ENCODE peak calls at places on chromosome 1, in eight cellular contexts. One of them, this sample, is unnamed.

GRCh38 chr1:194289569-194290266 is 1103.3 kb upstream of the B3GALT2 start:
- DNase-seq in esophagus squamous epithelium: no peak
- DNase-seq in OCI-LY7: peak
- DNase-seq in thyroid gland: no peak
- DNase-seq in mesothelial cell of epicardium: no peak
- DNase-seq in kidney epithelial cell: no peak
- DNase-seq in endothelial cell: no peak
- DNase-seq in Calu3: peak
- DNase-seq in this sample: no peak

GRCh38 chr1:107339775-107340174 is 198.9 kb downstream of the NTNG1 start:
- DNase-seq in mesothelial cell of epicardium: no peak
- DNase-seq in esophagus squamous epithelium: no peak
- DNase-seq in kidney epithelial cell: no peak
- DNase-seq in endothelial cell: no peak
- DNase-seq in OCI-LY7: no peak
- DNase-seq in thyroid gland: no peak
- DNase-seq in Calu3: no peak
- DNase-seq in this sample: no peak

GRCh38 chr1:119102051-119102450 is 38.4 kb downstream of the WARS2 start:
- DNase-seq in thyroid gland: no peak
- DNase-seq in mesothelial cell of epicardium: no peak
- DNase-seq in OCI-LY7: no peak
- DNase-seq in esophagus squamous epithelium: no peak
- DNase-seq in kidney epithelial cell: no peak
- DNase-seq in Calu3: no peak
- DNase-seq in endothelial cell: no peak
- DNase-seq in this sample: no peak

GRCh38 chr1:7827134-7827955 is 25.5 kb downstream of the UTS2 start:
- DNase-seq in endothelial cell: peak
- DNase-seq in thyroid gland: peak
- DNase-seq in esophagus squamous epithelium: no peak
- DNase-seq in OCI-LY7: peak
- DNase-seq in Calu3: no peak
- DNase-seq in kidney epithelial cell: no peak
- DNase-seq in mesothelial cell of epicardium: no peak
- DNase-seq in this sample: no peak

GRCh38 chr1:211808475-211808874 is 22.1 kb downstream of the LPGAT1 start:
- DNase-seq in Calu3: no peak
- DNase-seq in thyroid gland: no peak
- DNase-seq in endothelial cell: no peak
- DNase-seq in kidney epithelial cell: no peak
- DNase-seq in OCI-LY7: no peak
- DNase-seq in mesothelial cell of epicardium: no peak
- DNase-seq in esophagus squamous epithelium: no peak
- DNase-seq in this sample: no peak

GRCh38 chr1:164858233-164858632 is 299.2 kb downstream of the PBX1 start:
- DNase-seq in Calu3: no peak
- DNase-seq in esophagus squamous epithelium: no peak
- DNase-seq in OCI-LY7: no peak
- DNase-seq in thyroid gland: no peak
- DNase-seq in endothelial cell: no peak
- DNase-seq in kidney epithelial cell: no peak
- DNase-seq in mesothelial cell of epicardium: peak
- DNase-seq in this sample: no peak

GRCh38 chr1:31843506-31843905 is 27.7 kb upstream of the SPOCD1 start:
- DNase-seq in thyroid gland: peak
- DNase-seq in endothelial cell: no peak
- DNase-seq in kidney epithelial cell: peak
- DNase-seq in Calu3: no peak
- DNase-seq in esophagus squamous epithelium: no peak
- DNase-seq in OCI-LY7: peak
- DNase-seq in mesothelial cell of epicardium: no peak
- DNase-seq in this sample: no peak

GRCh38 chr1:68528243-68528642 is 31.4 kb upstream of the DEPDC1 start:
- DNase-seq in kidney epithelial cell: no peak
- DNase-seq in Calu3: no peak
- DNase-seq in mesothelial cell of epicardium: no peak
- DNase-seq in endothelial cell: no peak
- DNase-seq in OCI-LY7: no peak
- DNase-seq in esophagus squamous epithelium: no peak
- DNase-seq in thyroid gland: peak
- DNase-seq in this sample: no peak

GRCh38 chr1:7464736-7465135 is 306.4 kb upstream of the VAMP3 start:
- DNase-seq in thyroid gland: no peak
- DNase-seq in endothelial cell: no peak
- DNase-seq in kidney epithelial cell: no peak
- DNase-seq in OCI-LY7: no peak
- DNase-seq in Calu3: no peak
- DNase-seq in esophagus squamous epithelium: no peak
- DNase-seq in mesothelial cell of epicardium: no peak
- DNase-seq in this sample: no peak

GRCh38 chr1:98133151-98133550 is 212.3 kb upstream of the DPYD start:
- DNase-seq in esophagus squamous epithelium: no peak
- DNase-seq in Calu3: no peak
- DNase-seq in endothelial cell: no peak
- DNase-seq in thyroid gland: no peak
- DNase-seq in OCI-LY7: no peak
- DNase-seq in kidney epithelial cell: no peak
- DNase-seq in mesothelial cell of epicardium: no peak
- DNase-seq in this sample: no peak

GRCh38 chr1:22038036-22038435 is 14.5 kb upstream of the CDC42 start:
- DNase-seq in OCI-LY7: no peak
- DNase-seq in thyroid gland: no peak
- DNase-seq in kidney epithelial cell: no peak
- DNase-seq in esophagus squamous epithelium: no peak
- DNase-seq in endothelial cell: no peak
- DNase-seq in mesothelial cell of epicardium: no peak
- DNase-seq in Calu3: no peak
- DNase-seq in this sample: no peak

GRCh38 chr1:183477986-183478781 is 5.9 kb downstream of the SMG7 start:
- DNase-seq in endothelial cell: no peak
- DNase-seq in thyroid gland: no peak
- DNase-seq in mesothelial cell of epicardium: no peak
- DNase-seq in kidney epithelial cell: no peak
- DNase-seq in Calu3: no peak
- DNase-seq in OCI-LY7: peak
- DNase-seq in esophagus squamous epithelium: no peak
- DNase-seq in this sample: no peak

GRCh38 chr1:226690460-226690982 is 48.6 kb downstream of the ITPKB start:
- DNase-seq in esophagus squamous epithelium: no peak
- DNase-seq in kidney epithelial cell: no peak
- DNase-seq in mesothelial cell of epicardium: no peak
- DNase-seq in endothelial cell: no peak
- DNase-seq in Calu3: no peak
- DNase-seq in OCI-LY7: no peak
- DNase-seq in thyroid gland: no peak
- DNase-seq in this sample: no peak

GRCh38 chr1:173005196-173005864 is 45.4 kb downstream of the TNFSF18 start:
- DNase-seq in OCI-LY7: no peak
- DNase-seq in esophagus squamous epithelium: no peak
- DNase-seq in thyroid gland: no peak
- DNase-seq in kidney epithelial cell: no peak
- DNase-seq in mesothelial cell of epicardium: no peak
- DNase-seq in endothelial cell: no peak
- DNase-seq in Calu3: no peak
- DNase-seq in this sample: no peak

GRCh38 chr1:44101356-44101755 is 17.3 kb upstream of the KLF17 start:
- DNase-seq in kidney epithelial cell: no peak
- DNase-seq in esophagus squamous epithelium: no peak
- DNase-seq in endothelial cell: no peak
- DNase-seq in thyroid gland: no peak
- DNase-seq in OCI-LY7: no peak
- DNase-seq in mesothelial cell of epicardium: no peak
- DNase-seq in Calu3: no peak
- DNase-seq in this sample: no peak

GRCh38 chr1:119133987-119134386 is 6.5 kb downstream of the WARS2 start:
- DNase-seq in mesothelial cell of epicardium: no peak
- DNase-seq in esophagus squamous epithelium: no peak
- DNase-seq in Calu3: no peak
- DNase-seq in kidney epithelial cell: no peak
- DNase-seq in thyroid gland: no peak
- DNase-seq in OCI-LY7: no peak
- DNase-seq in endothelial cell: no peak
- DNase-seq in this sample: no peak

GRCh38 chr1:3404301-3404700 is 50.2 kb upstream of the ARHGEF16 start:
- DNase-seq in mesothelial cell of epicardium: no peak
- DNase-seq in esophagus squamous epithelium: no peak
- DNase-seq in OCI-LY7: no peak
- DNase-seq in endothelial cell: no peak
- DNase-seq in Calu3: no peak
- DNase-seq in kidney epithelial cell: no peak
- DNase-seq in thyroid gland: no peak
- DNase-seq in this sample: no peak

GRCh38 chr1:3402258-3403010 is 52.0 kb upstream of the ARHGEF16 start:
- DNase-seq in mesothelial cell of epicardium: no peak
- DNase-seq in endothelial cell: no peak
- DNase-seq in esophagus squamous epithelium: no peak
- DNase-seq in kidney epithelial cell: no peak
- DNase-seq in Calu3: no peak
- DNase-seq in thyroid gland: no peak
- DNase-seq in OCI-LY7: no peak
- DNase-seq in this sample: no peak

GRCh38 chr1:3403011-3403345 is 51.5 kb upstream of the ARHGEF16 start:
- DNase-seq in endothelial cell: no peak
- DNase-seq in Calu3: no peak
- DNase-seq in thyroid gland: no peak
- DNase-seq in kidney epithelial cell: no peak
- DNase-seq in mesothelial cell of epicardium: no peak
- DNase-seq in OCI-LY7: no peak
- DNase-seq in esophagus squamous epithelium: no peak
- DNase-seq in this sample: no peak

GRCh38 chr1:3404801-3405200 is 49.7 kb upstream of the ARHGEF16 start:
- DNase-seq in Calu3: no peak
- DNase-seq in mesothelial cell of epicardium: no peak
- DNase-seq in OCI-LY7: no peak
- DNase-seq in endothelial cell: no peak
- DNase-seq in esophagus squamous epithelium: no peak
- DNase-seq in thyroid gland: no peak
- DNase-seq in kidney epithelial cell: no peak
- DNase-seq in this sample: no peak

DNA sequence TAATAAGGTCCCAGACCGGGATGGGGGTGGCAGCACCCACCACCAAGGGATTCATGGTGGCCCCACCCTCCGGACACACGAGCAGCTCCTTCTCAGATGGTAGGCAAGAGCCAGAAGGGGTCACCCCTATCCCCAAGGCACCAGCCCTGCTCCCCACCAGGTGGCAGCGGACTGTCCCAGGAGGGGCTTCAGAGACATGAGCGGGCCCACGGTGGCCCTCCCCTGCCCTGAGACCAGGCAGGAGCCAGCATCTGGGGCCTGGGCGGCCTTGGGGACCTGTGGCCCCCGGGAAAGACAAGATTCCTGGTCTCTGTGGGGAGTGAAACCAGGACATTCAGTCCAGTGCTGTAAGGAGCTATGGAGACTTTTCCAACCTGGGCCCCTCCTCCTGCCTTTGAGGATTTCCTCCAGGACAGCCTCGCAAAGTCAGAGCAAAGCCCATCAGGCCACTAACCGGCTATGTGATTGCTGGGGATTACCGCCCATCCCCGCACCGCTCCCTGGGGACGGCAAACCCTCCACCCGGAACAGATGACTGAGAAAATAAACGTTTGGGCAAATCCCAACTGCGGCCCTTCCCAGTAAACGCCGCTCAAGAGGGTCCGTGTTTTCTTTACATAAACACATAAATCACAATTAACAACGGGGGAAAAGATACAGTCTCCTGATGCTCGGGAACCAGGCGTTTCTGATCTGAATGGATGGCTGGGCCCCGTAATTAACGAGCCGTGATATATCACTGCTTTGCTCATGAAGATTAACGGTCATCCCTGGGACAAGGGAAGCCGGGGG is 50.9 kb upstream of the ARHGEF16 start:
- DNase-seq in Calu3: no peak
- DNase-seq in thyroid gland: no peak
- DNase-seq in OCI-LY7: peak
- DNase-seq in esophagus squamous epithelium: no peak
- DNase-seq in endothelial cell: peak
- DNase-seq in mesothelial cell of epicardium: no peak
- DNase-seq in kidney epithelial cell: no peak
- DNase-seq in this sample: no peak
- TF ChIP-seq CTCF in Calu3: peak
- TF ChIP-seq CTCF in thyroid gland: no peak
- TF ChIP-seq CTCF in OCI-LY7: peak
- TF ChIP-seq CTCF in esophagus squamous epithelium: no peak
- TF ChIP-seq CTCF in endothelial cell: peak
- TF ChIP-seq CTCF in mesothelial cell of epicardium: peak
- TF ChIP-seq CTCF in kidney epithelial cell: peak
- TF ChIP-seq CTCF in this sample: peak

GRCh38 chr1:202656057-202656456 is 54.2 kb downstream of the SYT2 start:
- DNase-seq in kidney epithelial cell: no peak
- DNase-seq in OCI-LY7: no peak
- DNase-seq in mesothelial cell of epicardium: no peak
- DNase-seq in endothelial cell: peak
- DNase-seq in Calu3: peak
- DNase-seq in thyroid gland: no peak
- DNase-seq in esophagus squamous epithelium: no peak
- DNase-seq in this sample: peak
- TF ChIP-seq CTCF in kidney epithelial cell: peak
- TF ChIP-seq CTCF in OCI-LY7: no peak
- TF ChIP-seq CTCF in mesothelial cell of epicardium: no peak
- TF ChIP-seq CTCF in endothelial cell: peak
- TF ChIP-seq CTCF in Calu3: peak
- TF ChIP-seq CTCF in thyroid gland: no peak
- TF ChIP-seq CTCF in esophagus squamous epithelium: no peak
- TF ChIP-seq CTCF in this sample: peak

DNA sequence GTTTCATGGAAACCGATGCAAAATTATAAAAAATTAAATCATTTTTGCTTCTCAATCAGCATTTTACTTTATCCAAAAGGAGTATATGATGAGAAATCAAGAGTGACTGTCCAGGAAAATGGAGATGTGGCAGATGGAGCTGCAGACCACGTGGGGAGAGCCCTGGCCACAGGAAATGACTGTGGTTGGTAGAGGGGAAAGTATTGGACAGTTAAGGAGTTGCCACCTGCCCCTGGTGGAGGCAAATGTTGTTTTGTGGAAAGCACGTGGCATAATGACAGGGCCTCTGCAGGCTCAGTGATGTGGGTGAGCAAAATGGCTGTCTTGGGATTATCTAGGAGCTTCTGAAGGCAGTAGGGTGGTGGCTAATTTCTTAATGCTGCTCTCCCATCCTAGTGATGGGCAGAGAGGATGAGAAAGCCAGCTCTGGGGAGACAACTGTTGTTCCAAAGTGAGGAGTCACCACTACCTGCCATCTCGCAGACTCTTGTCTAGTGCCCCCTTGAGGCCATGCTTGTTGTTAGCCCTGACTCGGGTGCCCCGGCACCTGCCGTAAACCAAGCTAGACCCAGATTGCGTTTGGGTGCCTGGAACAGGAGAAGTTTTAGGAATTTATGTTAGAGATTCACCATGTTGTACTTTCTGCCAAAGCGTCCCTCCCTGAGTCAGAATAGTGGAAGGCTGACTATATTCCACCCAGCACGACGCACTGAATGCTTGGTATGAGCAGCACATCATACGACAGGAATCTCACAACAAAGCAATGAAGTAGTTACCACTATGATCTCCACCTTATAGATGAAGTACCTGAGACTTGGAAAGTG is 144.0 kb downstream of the ROR1 start:
- DNase-seq in thyroid gland: no peak
- DNase-seq in kidney epithelial cell: no peak
- DNase-seq in esophagus squamous epithelium: no peak
- DNase-seq in endothelial cell: peak
- DNase-seq in OCI-LY7: peak
- DNase-seq in mesothelial cell of epicardium: no peak
- DNase-seq in Calu3: peak
- DNase-seq in this sample: no peak
- TF ChIP-seq CTCF in thyroid gland: peak
- TF ChIP-seq CTCF in kidney epithelial cell: peak
- TF ChIP-seq CTCF in esophagus squamous epithelium: peak
- TF ChIP-seq CTCF in endothelial cell: peak
- TF ChIP-seq CTCF in OCI-LY7: peak
- TF ChIP-seq CTCF in mesothelial cell of epicardium: no peak
- TF ChIP-seq CTCF in Calu3: peak
- TF ChIP-seq CTCF in this sample: peak

GRCh38 chr1:1984560-1985070 is 19.0 kb downstream of the CFAP74 start:
- DNase-seq in esophagus squamous epithelium: no peak
- DNase-seq in mesothelial cell of epicardium: no peak
- DNase-seq in kidney epithelial cell: no peak
- DNase-seq in Calu3: no peak
- DNase-seq in OCI-LY7: no peak
- DNase-seq in endothelial cell: no peak
- DNase-seq in thyroid gland: no peak
- DNase-seq in this sample: no peak
- TF ChIP-seq CTCF in esophagus squamous epithelium: no peak
- TF ChIP-seq CTCF in mesothelial cell of epicardium: no peak
- TF ChIP-seq CTCF in kidney epithelial cell: no peak
- TF ChIP-seq CTCF in Calu3: no peak
- TF ChIP-seq CTCF in OCI-LY7: no peak
- TF ChIP-seq CTCF in endothelial cell: no peak
- TF ChIP-seq CTCF in thyroid gland: no peak
- TF ChIP-seq CTCF in this sample: no peak